ENCODE peak calls at places on chromosomes 16 and 17, in eight cellular contexts. R is CD4-positive, CD25-positive, alpha-beta regulatory T cell; K is uterus; N is effector memory CD4-positive, alpha-beta T cell; V is fibroblast of lung; G is ovary; D is transverse colon; H is adrenal gland. A is an unnamed sample. For H3K9me3, the result is how much of the 10 kb centered on the place peaks cover.

GRCh38 chr17:67487506-67487905 is 110.4 kb downstream of the PITPNC1 start:
- DNase-seq in K (no peak), V (peak), N (no peak), H (no peak), D (no peak), G (no peak), R (no peak), A (no peak)

GRCh38 chr17:82787081-82787848 is 35.4 kb downstream of the TBCD start:
- DNase-seq in D (peak), N (no peak), H (no peak), G (no peak), R (no peak), V (no peak), K (peak), A (no peak)

GRCh38 chr17:80596760-80597608 is 52.3 kb downstream of the RPTOR start:
- DNase-seq in V (no peak), N (no peak), G (no peak), D (no peak), H (no peak), K (no peak), R (no peak), A (no peak)

GRCh38 chr16:53154513-53154912 is 99.7 kb downstream of the CHD9 start:
- DNase-seq in H (no peak), K (no peak), N (no peak), V (no peak), R (no peak), G (no peak), D (no peak), A (no peak)

GRCh38 chr17:57603978-57604377 is 141.1 kb downstream of the CCDC182 start:
- DNase-seq in H (no peak), K (no peak), V (no peak), R (peak), G (peak), N (peak), D (peak), A (no peak)

GRCh38 chr17:34993031-34993430 is 12.7 kb downstream of the LIG3 start:
- DNase-seq in G (no peak), H (no peak), V (no peak), N (no peak), K (no peak), R (no peak), D (no peak), A (no peak)

GRCh38 chr16:86768999-86769398 is 190.7 kb downstream of the FOXL1 start:
- DNase-seq in N (no peak), H (no peak), G (no peak), D (no peak), V (peak), R (no peak), K (no peak), A (no peak)

GRCh38 chr16:84520778-84521770 is 16.6 kb upstream of the MEAK7 start:
- DNase-seq in G (no peak), K (no peak), V (no peak), D (no peak), N (no peak), H (no peak), R (no peak), A (no peak)

GRCh38 chr17:17849147-17849820 is 12.5 kb upstream of the SREBF1 start:
- DNase-seq in H (peak), D (peak), G (peak), R (peak), N (peak), K (peak), V (peak), A (no peak)

GRCh38 chr17:64750891-64751677 is 89.0 kb upstream of the SMURF2 start:
- DNase-seq in N (no peak), D (no peak), G (no peak), R (no peak), H (no peak), V (no peak), K (no peak), A (no peak)

GRCh38 chr16:75580-76501 is 2.2 kb upstream of the MPG start:
- DNase-seq in K (peak), V (peak), G (peak), R (no peak), D (peak), N (no peak), H (peak), A (no peak)

GRCh38 chr17:2592974-2593845 is at the start of gene PAFAH1B1:
- DNase-seq in H (peak), D (peak), R (peak), K (peak), N (peak), V (peak), G (peak), A (peak)
- H3K9me3 ChIP-seq in H (under half), D (under half), R (under half), K (under half), N (under half), V (under half), G (under half), A (under half)

GRCh38 chr16:14632693-14633569 is at the start of gene BFAR:
- DNase-seq in G (peak), K (peak), N (peak), H (peak), V (peak), R (peak), D (peak), A (peak)
- H3K4me3 ChIP-seq in G (peak), K (peak), N (peak), H (peak), V (peak), R (peak), D (peak), A (peak)

DNA sequence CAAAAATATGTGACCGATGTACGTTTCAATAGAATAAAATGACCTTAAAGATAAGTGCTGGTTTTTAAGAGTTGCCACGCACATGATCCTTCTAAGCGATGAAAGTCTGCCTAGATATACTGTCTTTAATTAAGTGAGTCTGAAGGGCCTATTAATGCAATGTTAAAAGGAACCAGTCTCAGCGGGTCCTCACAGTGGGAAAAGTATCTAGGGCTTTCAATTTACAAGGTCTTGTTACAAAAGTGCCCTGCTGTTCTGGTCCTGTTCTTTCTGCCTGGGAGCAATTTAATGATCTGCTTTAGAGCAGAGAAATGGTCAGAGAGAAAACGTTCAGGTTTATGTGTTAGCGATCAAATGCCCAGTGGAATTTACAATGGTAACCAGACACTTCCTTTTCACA is 864.0 kb downstream of the KCNJ2 start:
- DNase-seq in G (no peak), V (no peak), H (no peak), K (no peak), R (no peak), N (no peak), D (no peak), A (no peak)
- H3K9me3 ChIP-seq in G (under half), V (under half), H (under half), K (under half), R (under half), N (under half), D (under half), A (under half)

GRCh38 chr17:45262516-45263476 is 902 bp upstream of the SPATA32 start:
- DNase-seq in N (no peak), G (no peak), H (no peak), D (no peak), V (peak), R (no peak), K (no peak), A (no peak)

GRCh38 chr17:45264430-45264829 is 2.5 kb upstream of the SPATA32 start:
- DNase-seq in R (no peak), D (no peak), K (no peak), V (no peak), G (no peak), N (no peak), H (no peak), A (no peak)

GRCh38 chr17:45263477-45263860 is 1.6 kb upstream of the SPATA32 start:
- DNase-seq in V (no peak), R (no peak), D (no peak), G (no peak), N (no peak), H (no peak), K (no peak), A (no peak)

GRCh38 chr17:45260204-45260783 is 1.6 kb downstream of the SPATA32 start:
- DNase-seq in N (no peak), D (no peak), V (no peak), H (no peak), G (no peak), K (no peak), R (no peak), A (no peak)

GRCh38 chr17:45261577-45262515 is at the start of gene SPATA32:
- DNase-seq in D (peak), V (peak), N (peak), G (peak), K (peak), H (peak), R (peak), A (no peak)
- H3K4me3 ChIP-seq in D (peak), V (peak), N (peak), G (peak), K (peak), H (peak), R (peak), A (no peak)

GRCh38 chr17:73882590-73882989 is 238.3 kb upstream of the SDK2 start:
- DNase-seq in R (no peak), V (no peak), K (no peak), H (no peak), G (no peak), N (no peak), D (no peak), A (no peak)

GRCh38 chr17:73875346-73875745 is 231.1 kb upstream of the SDK2 start:
- DNase-seq in R (no peak), D (no peak), K (no peak), H (no peak), V (no peak), N (no peak), G (no peak), A (no peak)

GRCh38 chr17:73879987-73880386 is 235.7 kb upstream of the SDK2 start:
- DNase-seq in H (no peak), D (no peak), R (no peak), K (no peak), G (no peak), V (no peak), N (no peak), A (no peak)

GRCh38 chr17:73877962-73878361 is 233.7 kb upstream of the SDK2 start:
- DNase-seq in R (no peak), G (no peak), D (no peak), K (no peak), N (no peak), H (no peak), V (no peak), A (no peak)

DNA sequence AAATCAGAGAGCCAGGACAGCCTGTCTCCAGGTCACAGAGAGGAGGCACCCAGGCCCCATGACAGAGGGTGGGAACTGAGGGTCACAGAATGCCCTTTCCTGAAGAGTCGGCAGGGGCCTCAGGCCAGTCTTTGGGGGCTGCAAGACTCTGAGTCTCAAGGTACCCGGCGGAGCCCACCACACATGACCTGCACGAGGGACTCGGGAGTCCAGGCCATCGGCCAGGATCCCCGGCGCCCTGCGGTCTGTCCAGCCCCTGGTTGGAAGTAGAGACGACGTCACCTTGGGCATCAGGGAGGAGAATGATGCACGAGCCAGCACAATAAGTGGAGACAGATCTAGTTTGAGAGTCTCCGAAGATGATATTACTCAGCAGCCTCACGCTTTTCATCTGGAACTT is 234.7 kb upstream of the SDK2 start:
- DNase-seq in V (no peak), G (no peak), R (no peak), K (no peak), N (no peak), H (no peak), D (no peak), A (no peak)
- H3K9me3 ChIP-seq in V (under half), G (under half), R (under half), K (under half), N (under half), H (under half), D (under half), A (under half)

DNA sequence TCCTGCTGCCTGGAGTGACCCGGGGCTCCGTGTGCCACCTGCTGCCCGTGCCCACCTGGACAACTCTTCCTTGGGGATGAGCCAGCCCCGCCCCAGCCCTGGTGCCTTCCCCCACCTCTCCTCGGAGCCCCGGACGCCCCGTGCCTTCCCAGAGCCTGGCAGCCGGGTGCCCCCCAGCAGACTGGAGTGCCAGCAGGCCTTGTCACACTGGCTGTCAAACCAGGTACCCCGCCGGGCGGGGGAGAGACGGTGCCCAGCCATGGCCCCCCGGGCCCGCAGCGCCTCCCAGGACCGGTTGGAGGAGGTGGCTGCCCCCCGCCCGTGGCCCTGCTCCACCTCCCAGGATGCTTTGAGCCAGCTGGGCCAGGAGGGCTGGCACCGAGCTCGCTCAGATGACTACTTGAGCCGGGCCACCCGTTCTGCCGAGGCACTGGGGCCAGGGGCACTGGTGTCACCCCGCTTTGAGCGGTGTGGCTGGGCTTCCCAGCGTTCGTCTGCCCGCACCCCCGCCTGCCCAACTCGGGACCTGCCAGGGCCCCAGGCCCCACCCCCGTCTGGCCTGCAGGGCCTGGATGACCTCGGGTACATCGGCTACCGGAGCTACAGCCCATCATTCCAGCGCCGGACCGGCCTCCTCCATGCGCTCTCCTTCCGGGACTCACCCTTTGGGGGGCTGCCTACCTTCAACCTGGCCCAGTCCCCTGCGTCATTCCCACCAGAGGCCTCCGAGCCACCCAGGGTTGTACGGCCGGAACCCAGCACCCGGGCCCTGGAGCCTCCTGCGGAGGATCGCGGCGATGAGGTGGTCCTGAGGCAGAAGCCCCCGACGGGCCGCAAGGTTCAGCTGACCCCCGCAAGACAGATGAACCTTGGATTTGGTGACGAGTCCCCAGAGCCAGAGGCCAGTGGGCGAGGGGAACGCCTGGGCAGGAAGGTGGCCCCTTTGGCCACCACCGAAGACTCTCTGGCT is 38.4 kb downstream of the ARHGAP23 start:
- DNase-seq in R (no peak), G (no peak), V (no peak), D (no peak), N (no peak), K (peak), H (no peak), A (no peak)
- H3K4me3 ChIP-seq in R (no peak), G (peak), V (peak), D (no peak), N (no peak), K (peak), H (no peak), A (no peak)

GRCh38 chr17:77173104-77173503 is 32.3 kb downstream of the SEC14L1 start:
- DNase-seq in R (no peak), K (no peak), V (no peak), N (no peak), G (no peak), D (no peak), H (no peak), A (no peak)
- H3K9me3 ChIP-seq in R (under half), K (under half), V (under half), N (under half), G (under half), D (under half), H (under half), A (under half)

GRCh38 chr17:75783803-75784472 is 668 bp upstream of the UNK start:
- DNase-seq in R (no peak), N (no peak), K (peak), D (peak), V (no peak), H (peak), G (peak), A (no peak)

GRCh38 chr17:75783069-75783783 is 1.4 kb upstream of the UNK start:
- DNase-seq in R (peak), K (no peak), N (no peak), H (no peak), V (peak), D (no peak), G (no peak), A (no peak)

GRCh38 chr17:75785016-75785769 is 587 bp downstream of the UNK start:
- DNase-seq in G (peak), K (peak), V (peak), D (peak), N (no peak), H (peak), R (no peak), A (peak)

GRCh38 chr17:75784473-75785015 is at the start of gene UNK:
- DNase-seq in V (peak), N (peak), H (peak), K (peak), G (peak), D (peak), R (peak), A (peak)

DNA sequence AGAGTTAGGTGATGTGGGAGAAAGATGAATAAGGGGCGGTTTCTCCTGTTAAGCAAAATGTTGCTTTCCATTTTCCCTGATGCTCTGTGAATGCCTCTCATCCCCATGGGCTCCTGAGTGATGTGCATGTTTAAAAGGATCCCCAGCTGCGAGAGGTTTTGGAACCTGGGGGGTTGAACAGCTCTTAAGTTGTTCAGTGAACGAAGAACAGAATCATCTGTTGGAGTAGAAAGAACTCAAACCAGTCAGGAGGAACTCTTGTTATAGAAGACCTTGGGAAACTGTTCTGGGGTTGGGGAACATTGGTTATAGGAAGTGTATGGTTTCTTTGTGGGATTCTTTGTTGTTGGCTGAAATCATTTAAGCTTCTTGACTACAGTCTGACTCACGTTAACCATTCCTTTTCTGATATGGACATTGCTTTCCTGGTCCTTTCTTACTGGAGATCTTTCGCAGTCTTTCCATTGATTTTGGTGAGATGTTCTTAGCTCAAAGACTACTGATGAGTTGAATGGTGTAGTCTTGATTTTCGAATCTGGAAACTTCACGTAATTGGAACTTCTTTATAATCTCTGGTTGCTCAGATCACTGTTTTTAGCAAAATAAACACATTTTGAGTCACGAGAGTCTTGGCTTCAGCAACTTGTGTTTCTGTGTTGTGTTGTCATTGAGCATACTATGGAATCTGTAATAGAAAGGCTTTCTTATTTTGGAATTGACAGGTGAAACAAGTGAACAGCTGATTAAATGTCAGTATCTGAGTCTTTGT is 1.3 kb downstream of the UNK start:
- DNase-seq in D (no peak), H (no peak), N (no peak), G (no peak), V (peak), K (no peak), R (no peak), A (no peak)
- H3K4me3 ChIP-seq in D (peak), H (peak), N (peak), G (peak), V (no peak), K (peak), R (peak), A (peak)

DNA sequence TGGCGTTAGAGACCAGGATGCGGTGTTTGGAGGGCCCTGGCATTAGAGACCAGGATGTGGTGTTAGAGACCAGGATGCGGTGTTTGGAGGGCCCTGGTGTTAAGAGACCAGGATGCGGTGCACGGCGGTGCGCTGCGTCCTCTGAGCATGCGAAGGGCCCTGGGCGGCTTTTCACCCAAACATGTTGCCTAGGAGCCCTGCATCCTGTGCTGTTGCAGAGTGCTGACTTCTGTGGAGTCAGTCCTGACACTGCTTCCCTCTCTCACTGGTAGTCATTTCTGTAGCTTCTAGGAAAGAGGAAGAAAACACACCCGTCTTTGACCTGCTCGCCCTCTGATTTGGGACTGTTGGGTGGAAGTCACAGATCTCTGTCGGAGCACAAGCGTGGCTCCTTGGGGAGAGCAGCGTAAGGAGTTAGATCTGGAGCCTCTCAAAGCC is 141.2 kb downstream of the LAT start:
- DNase-seq in D (no peak), H (no peak), K (no peak), V (no peak), N (no peak), R (no peak), G (no peak), A (no peak)
- H3K9me3 ChIP-seq in D (under half), H (under half), K (under half), V (under half), N (under half), R (under half), G (under half), A (under half)

DNA sequence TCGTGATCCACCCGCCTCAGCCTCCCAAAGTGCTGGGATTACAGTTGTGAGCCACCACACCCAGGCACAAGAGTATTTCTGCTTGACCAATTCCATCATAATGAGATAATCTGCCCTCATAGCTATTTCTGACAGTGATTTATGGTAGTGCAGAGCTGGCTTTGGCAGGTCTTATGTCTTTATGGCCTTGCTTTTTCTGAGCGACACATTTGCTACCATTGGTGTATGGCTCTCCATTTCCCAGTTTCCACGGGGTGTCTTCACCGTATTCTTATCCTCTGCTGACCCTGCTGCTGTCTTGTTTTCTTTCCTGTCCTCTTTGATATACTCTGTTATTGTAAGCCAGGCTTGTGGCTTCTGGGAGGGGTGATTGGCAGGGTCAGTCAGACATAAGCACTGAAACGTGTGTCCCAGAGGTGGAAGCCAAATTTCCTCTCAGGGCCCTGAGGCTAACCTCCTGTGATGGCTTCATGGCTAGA is 161.1 kb upstream of the TBX2 start:
- DNase-seq in H (peak), G (no peak), K (no peak), R (no peak), V (no peak), D (no peak), N (no peak), A (no peak)
- H3K4me3 ChIP-seq in H (no peak), G (no peak), K (no peak), R (no peak), V (no peak), D (no peak), N (no peak), A (no peak)